ENCODE peak calls at places on chromosomes 11 and 22, in four cellular contexts. One of them, this sample, is unnamed.

GRCh38 chr11:12706531-12707499 is 32.6 kb downstream of the TEAD1 start:
- DNase-seq in HCT116: no peak
- DNase-seq in transverse colon: peak
- DNase-seq in spleen: no peak
- DNase-seq in this sample: no peak

GRCh38 chr11:12410006-12410728 is 32.8 kb downstream of the PARVA start:
- DNase-seq in transverse colon: no peak
- DNase-seq in spleen: no peak
- DNase-seq in HCT116: no peak
- DNase-seq in this sample: peak

GRCh38 chr11:70073188-70073817 is 4.8 kb upstream of the ANO1 start:
- DNase-seq in transverse colon: no peak
- DNase-seq in spleen: peak
- DNase-seq in HCT116: no peak
- DNase-seq in this sample: peak

GRCh38 chr11:120350637-120351036 is 14.4 kb downstream of the ARHGEF12 start:
- DNase-seq in spleen: no peak
- DNase-seq in HCT116: no peak
- DNase-seq in transverse colon: no peak
- DNase-seq in this sample: no peak

GRCh38 chr11:62707277-62707771 is at the start of the genes BSCL2 and GNG3:
- DNase-seq in transverse colon: no peak
- DNase-seq in HCT116: no peak
- DNase-seq in spleen: peak
- DNase-seq in this sample: no peak

GRCh38 chr11:27397619-27398412 is 34.8 kb upstream of the CCDC34 start:
- DNase-seq in HCT116: no peak
- DNase-seq in spleen: no peak
- DNase-seq in transverse colon: no peak
- DNase-seq in this sample: no peak

GRCh38 chr11:2794419-2794795 is 91.2 kb downstream of the CDKN1C start:
- DNase-seq in transverse colon: no peak
- DNase-seq in HCT116: no peak
- DNase-seq in spleen: peak
- DNase-seq in this sample: peak

GRCh38 chr11:78798567-78799170 is 224.0 kb upstream of the NARS2 start:
- DNase-seq in transverse colon: peak
- DNase-seq in spleen: peak
- DNase-seq in HCT116: peak
- DNase-seq in this sample: peak

GRCh38 chr11:34358258-34358665 is 452 bp upstream of the ABTB2 start:
- DNase-seq in spleen: peak
- DNase-seq in HCT116: peak
- DNase-seq in transverse colon: peak
- DNase-seq in this sample: peak

GRCh38 chr22:32204856-32205722 is at the start of gene RFPL2:
- DNase-seq in transverse colon: peak
- DNase-seq in spleen: no peak
- DNase-seq in HCT116: peak
- DNase-seq in this sample: no peak

GRCh38 chr11:2411446-2412305 is 11.1 kb downstream of the TSSC4 start:
- DNase-seq in spleen: no peak
- DNase-seq in transverse colon: no peak
- DNase-seq in HCT116: no peak
- DNase-seq in this sample: no peak

GRCh38 chr22:24157783-24158170 is 23.5 kb upstream of the SUSD2 start:
- DNase-seq in spleen: peak
- DNase-seq in transverse colon: no peak
- DNase-seq in HCT116: no peak
- DNase-seq in this sample: no peak

GRCh38 chr11:119204066-119204465 is 2.1 kb upstream of the CBL start:
- DNase-seq in transverse colon: no peak
- DNase-seq in HCT116: no peak
- DNase-seq in spleen: peak
- DNase-seq in this sample: no peak

GRCh38 chr11:120784566-120785251 is 239.2 kb upstream of the TBCEL start:
- DNase-seq in HCT116: no peak
- DNase-seq in spleen: peak
- DNase-seq in transverse colon: no peak
- DNase-seq in this sample: no peak

DNA sequence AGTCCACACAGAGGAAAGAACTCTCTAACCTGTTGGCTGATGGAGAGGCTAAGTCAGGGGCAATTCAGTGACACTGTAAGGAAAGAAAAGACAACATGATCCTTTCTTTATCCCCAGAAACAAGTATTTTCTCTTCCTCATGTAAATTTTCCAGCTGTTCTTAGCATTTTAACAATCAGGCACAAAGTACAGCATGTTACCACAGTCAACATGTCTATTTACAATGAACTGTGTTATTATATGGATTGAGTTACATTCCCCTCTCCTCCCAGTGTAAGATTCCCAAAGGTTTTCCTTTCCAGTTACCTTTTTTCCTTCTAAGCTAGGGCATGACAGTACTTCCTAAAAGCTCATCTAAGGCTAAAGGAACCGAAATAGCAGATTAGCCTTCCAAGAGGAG is 26.7 kb downstream of the NUP50 start:
- DNase-seq in HCT116: no peak
- DNase-seq in spleen: no peak
- DNase-seq in transverse colon: no peak
- DNase-seq in this sample: no peak
- TF ChIP-seq POLR2AphosphoS5 in HCT116: no peak
- TF ChIP-seq POLR2AphosphoS5 in spleen: no peak
- TF ChIP-seq POLR2AphosphoS5 in transverse colon: no peak
- TF ChIP-seq POLR2AphosphoS5 in this sample: no peak

GRCh38 chr11:20132667-20133039 is 27.6 kb downstream of the DBX1 start:
- DNase-seq in spleen: no peak
- DNase-seq in transverse colon: no peak
- DNase-seq in HCT116: no peak
- DNase-seq in this sample: no peak
- H3K27ac ChIP-seq in spleen: no peak
- H3K27ac ChIP-seq in transverse colon: no peak
- H3K27ac ChIP-seq in HCT116: no peak
- H3K27ac ChIP-seq in this sample: no peak

GRCh38 chr11:65894034-65894591 is 3.6 kb downstream of the CCDC85B start:
- DNase-seq in transverse colon: no peak
- DNase-seq in HCT116: no peak
- DNase-seq in spleen: peak
- DNase-seq in this sample: no peak
- TF ChIP-seq POLR2AphosphoS5 in transverse colon: no peak
- TF ChIP-seq POLR2AphosphoS5 in HCT116: peak
- TF ChIP-seq POLR2AphosphoS5 in spleen: peak
- TF ChIP-seq POLR2AphosphoS5 in this sample: peak

DNA sequence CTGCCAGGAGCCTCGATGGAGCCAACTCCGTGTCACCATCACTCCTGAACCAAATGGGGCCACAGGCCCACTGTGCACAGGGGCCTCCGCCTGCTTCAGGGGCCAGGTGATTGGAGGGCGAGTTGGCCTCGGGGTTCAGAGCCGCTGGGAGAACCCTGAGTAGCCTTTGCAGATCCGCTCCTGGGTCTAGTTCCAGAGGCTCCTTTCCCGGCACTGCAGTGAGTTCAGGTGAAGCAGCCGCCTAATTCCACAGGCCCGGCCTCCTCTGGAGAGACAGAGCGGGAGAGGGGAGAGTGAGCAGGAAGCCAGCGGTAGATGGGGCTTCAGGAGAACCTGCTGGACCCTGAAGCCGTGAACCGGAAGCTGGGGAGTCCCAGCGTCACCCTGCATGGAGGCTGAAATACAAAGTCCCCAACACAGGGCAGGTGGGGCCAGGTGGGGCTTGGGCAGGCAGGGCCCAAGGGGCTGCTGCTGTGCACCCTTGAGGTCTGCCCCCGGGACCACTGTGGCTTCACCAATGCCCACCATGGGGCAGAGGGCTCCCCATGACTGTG is 22.5 kb downstream of the DRD4 start:
- DNase-seq in spleen: no peak
- DNase-seq in transverse colon: no peak
- DNase-seq in HCT116: no peak
- DNase-seq in this sample: no peak
- H3K27ac ChIP-seq in spleen: no peak
- H3K27ac ChIP-seq in transverse colon: no peak
- H3K27ac ChIP-seq in HCT116: no peak
- H3K27ac ChIP-seq in this sample: no peak

DNA sequence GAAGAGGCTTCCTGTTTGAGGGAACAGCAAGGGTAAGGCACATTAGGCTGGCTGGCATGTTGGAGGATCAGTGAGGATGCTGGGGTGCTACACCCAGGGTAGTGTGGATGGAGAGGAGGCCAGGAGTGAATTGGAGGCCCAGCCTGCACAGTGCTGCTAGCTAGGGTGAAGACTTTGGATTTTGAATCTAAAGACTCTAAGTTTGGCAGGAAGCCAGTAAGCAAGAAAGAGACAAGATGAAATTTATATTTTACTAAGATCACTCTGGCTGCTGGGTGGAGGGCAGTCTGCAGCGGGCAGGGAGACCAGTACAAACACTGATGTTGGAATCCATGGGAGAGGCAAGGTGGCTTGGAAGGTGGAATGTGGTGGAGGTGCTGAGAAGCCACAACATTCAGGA is 43.6 kb downstream of the TSPAN18 start:
- DNase-seq in HCT116: no peak
- DNase-seq in spleen: no peak
- DNase-seq in transverse colon: no peak
- DNase-seq in this sample: no peak
- TF ChIP-seq POLR2AphosphoS5 in HCT116: no peak
- TF ChIP-seq POLR2AphosphoS5 in spleen: no peak
- TF ChIP-seq POLR2AphosphoS5 in transverse colon: no peak
- TF ChIP-seq POLR2AphosphoS5 in this sample: no peak